ENCODE peak calls at places on chromosome 7, in eight cellular contexts. P is upper lobe of right lung, U is hepatocyte, R is body of pancreas, Q is thoracic aorta, C is GM12878, Z is esophagus squamous epithelium, G is IMR-90. O is an unnamed sample.
A peak's percentile ranks its signal among the peaks of the same experiment; 100 is the strongest.

GRCh38 chr7:129375221-129375938 is 58.9 kb upstream of the STRIP2 start:
- DNase-seq in P (no peak), U (no peak), R (no peak), Q (no peak), C (no peak), Z (no peak), G (no peak), O (no peak)

GRCh38 chr7:10672186-10672585 is 301.5 kb upstream of the PHF14 start:
- DNase-seq in P (no peak), U (no peak), R (no peak), Q (no peak), C (no peak), Z (no peak), G (no peak), O (no peak)

GRCh38 chr7:36526720-36527548 is 137.3 kb downstream of the ANLN start:
- DNase-seq in P (no peak), U (peak; percentile 42), R (no peak), Q (no peak), C (peak; percentile 11), Z (no peak), G (peak; percentile 69), O (peak; percentile 75)

GRCh38 chr7:122305475-122306319 is 1.1 kb upstream of the FEZF1 start:
- DNase-seq in P (no peak), U (peak; percentile 27), R (no peak), Q (no peak), C (no peak), Z (no peak), G (no peak), O (no peak)

GRCh38 chr7:136179829-136180721 is 202.9 kb upstream of the MTPN start:
- DNase-seq in P (no peak), U (no peak), R (no peak), Q (no peak), C (no peak), Z (no peak), G (no peak), O (no peak)

GRCh38 chr7:108146070-108146842 is 16.1 kb upstream of the LAMB4 start:
- DNase-seq in P (no peak), U (peak; percentile 87), R (peak; percentile 63), Q (peak; percentile 2), C (peak; percentile 12), Z (no peak), G (peak; percentile 86), O (peak; percentile 72)

GRCh38 chr7:50359995-50360925 is 55.7 kb downstream of the IKZF1 start:
- DNase-seq in P (no peak), U (peak; percentile 24), R (no peak), Q (no peak), C (no peak), Z (no peak), G (no peak), O (peak; percentile 10)

GRCh38 chr7:82109288-82109687 is 334.3 kb downstream of the CACNA2D1 start:
- DNase-seq in P (no peak), U (no peak), R (no peak), Q (no peak), C (no peak), Z (no peak), G (peak; percentile 58), O (peak; percentile 53)

GRCh38 chr7:132435016-132435990 is 141.0 kb downstream of the PLXNA4 start:
- DNase-seq in P (no peak), U (no peak), R (no peak), Q (no peak), C (no peak), Z (no peak), G (no peak), O (no peak)

GRCh38 chr7:112110651-112111050 is 95.5 kb downstream of the DOCK4 start:
- DNase-seq in P (no peak), U (no peak), R (no peak), Q (no peak), C (no peak), Z (no peak), G (no peak), O (no peak)

GRCh38 chr7:52584041-52584440 is 451.4 kb upstream of the POM121L12 start:
- DNase-seq in P (no peak), U (no peak), R (no peak), Q (no peak), C (no peak), Z (no peak), G (no peak), O (no peak)

GRCh38 chr7:47606176-47606575 is 24.3 kb upstream of the TNS3 start:
- DNase-seq in P (no peak), U (no peak), R (no peak), Q (no peak), C (no peak), Z (no peak), G (no peak), O (no peak)

GRCh38 chr7:55308186-55308929 is 56.8 kb upstream of the LANCL2 start:
- DNase-seq in P (no peak), U (peak; percentile 31), R (no peak), Q (no peak), C (no peak), Z (no peak), G (peak; percentile 87), O (peak; percentile 20)

GRCh38 chr7:150755473-150756099 is 18.4 kb downstream of the GIMAP5 start:
- DNase-seq in P (no peak), U (no peak), R (no peak), Q (no peak), C (peak; percentile 71), Z (no peak), G (no peak), O (no peak)

GRCh38 chr7:112204072-112204775 is 2.0 kb downstream of the DOCK4 start:
- DNase-seq in P (no peak), U (no peak), R (no peak), Q (no peak), C (no peak), Z (no peak), G (no peak), O (no peak)

GRCh38 chr7:22885824-22886255 is 63.2 kb upstream of the TOMM7 start:
- DNase-seq in P (no peak), U (no peak), R (no peak), Q (no peak), C (peak; percentile 88), Z (no peak), G (peak; percentile 27), O (no peak)

GRCh38 chr7:145168879-145169278 is 333.0 kb upstream of the TPK1 start:
- DNase-seq in P (no peak), U (no peak), R (no peak), Q (no peak), C (no peak), Z (no peak), G (no peak), O (no peak)

GRCh38 chr7:130875265-130875741 is 141.3 kb upstream of the KLF14 start:
- DNase-seq in P (peak; percentile 79), U (peak; percentile 71), R (peak; percentile 73), Q (no peak), C (no peak), Z (no peak), G (peak; percentile 44), O (no peak)

GRCh38 chr7:137804819-137805218 is 42.0 kb downstream of the DGKI start:
- DNase-seq in P (no peak), U (no peak), R (no peak), Q (no peak), C (no peak), Z (no peak), G (peak; percentile 55), O (no peak)

GRCh38 chr7:39609084-39609461 is 14.3 kb upstream of the RALA start:
- DNase-seq in P (no peak), U (no peak), R (no peak), Q (no peak), C (no peak), Z (no peak), G (peak; percentile 83), O (peak; percentile 92)

GRCh38 chr7:77989981-77990566 is 191.5 kb downstream of the PHTF2 start:
- DNase-seq in P (no peak), U (peak; percentile 62), R (no peak), Q (no peak), C (no peak), Z (no peak), G (no peak), O (no peak)
- TF ChIP-seq CTCF in P (no peak), U (peak; percentile 24), R (no peak), Q (no peak), C (peak; percentile 4), Z (no peak), G (no peak), O (peak; percentile 27)

GRCh38 chr7:43625453-43625852 is 42.5 kb downstream of the STK17A start:
- DNase-seq in P (no peak), U (no peak), R (no peak), Q (no peak), C (no peak), Z (no peak), G (no peak), O (no peak)
- H3K4me1 ChIP-seq in P (peaks cover 3% of the 10 kb centered on the region), U (no peaks in the 10 kb centered on the region), R (no peaks in the 10 kb centered on the region), Q (peaks cover 60% of the 10 kb centered on the region), C (peaks cover 28% of the 10 kb centered on the region), Z (no peaks in the 10 kb centered on the region), G (peaks cover 7% of the 10 kb centered on the region), O (no peaks in the 10 kb centered on the region)

GRCh38 chr7:141071260-141071854 is 2.5 kb upstream of the TMEM178B start:
- DNase-seq in P (no peak), U (peak; percentile 32), R (peak; percentile 41), Q (no peak), C (no peak), Z (no peak), G (no peak), O (no peak)
- TF ChIP-seq CTCF in P (peak; percentile 19), U (peak; percentile 24), R (no peak), Q (no peak), C (peak; percentile 47), Z (peak; percentile 16), G (no peak), O (peak; percentile 25)

GRCh38 chr7:95478139-95479037 is 7.4 kb upstream of the ASB4 start:
- DNase-seq in P (no peak), U (peak; percentile 75), R (peak; percentile 44), Q (no peak), C (no peak), Z (no peak), G (peak; percentile 30), O (no peak)

GRCh38 chr7:95473276-95473985 is 12.3 kb upstream of the ASB4 start:
- DNase-seq in P (no peak), U (no peak), R (no peak), Q (no peak), C (no peak), Z (no peak), G (no peak), O (no peak)

GRCh38 chr7:95479992-95480624 is 5.6 kb upstream of the ASB4 start:
- DNase-seq in P (no peak), U (no peak), R (no peak), Q (no peak), C (no peak), Z (no peak), G (no peak), O (no peak)

GRCh38 chr7:95476072-95476845 is 9.5 kb upstream of the ASB4 start:
- DNase-seq in P (no peak), U (no peak), R (no peak), Q (no peak), C (no peak), Z (no peak), G (no peak), O (no peak)

DNA sequence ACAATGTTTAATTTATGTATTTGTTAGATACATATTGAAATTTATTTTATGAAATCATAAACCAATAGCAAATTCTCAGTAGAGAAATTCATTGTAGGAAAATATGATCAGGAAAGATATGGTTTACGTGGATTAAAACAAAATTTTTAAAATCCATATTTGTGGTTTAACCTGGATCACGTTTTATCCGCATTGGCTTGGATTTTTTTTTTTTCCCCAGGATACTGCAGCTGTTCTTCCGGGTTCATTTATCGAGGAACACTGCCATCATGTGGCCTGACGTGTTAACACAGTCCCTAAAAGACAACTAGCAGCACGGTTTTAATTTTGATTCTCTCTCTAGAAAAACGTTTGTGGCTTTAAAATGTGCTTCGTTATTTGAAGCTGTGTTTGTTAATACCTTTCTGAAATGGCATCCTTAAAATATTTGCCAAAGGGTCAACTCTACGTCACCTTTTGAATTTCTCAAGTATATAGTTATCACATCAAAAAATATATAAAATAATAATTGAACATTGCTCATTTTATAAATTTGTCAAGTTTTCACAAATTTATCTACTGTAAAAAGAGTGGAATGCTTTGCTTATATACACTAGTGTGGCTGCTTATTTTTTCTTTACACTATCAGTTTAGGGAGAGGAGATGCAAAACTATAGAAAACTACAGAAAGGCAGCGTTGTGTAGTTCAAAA is 8.7 kb upstream of the ASB4 start:
- DNase-seq in P (no peak), U (peak; percentile 82), R (peak; percentile 79), Q (peak; percentile 20), C (peak; percentile 28), Z (no peak), G (peak; percentile 69), O (peak; percentile 49)
- H3K4me1 ChIP-seq in P (no peaks in the 10 kb centered on the region), U (peaks cover 5% of the 10 kb centered on the region), R (peaks cover 12% of the 10 kb centered on the region), Q (no peaks in the 10 kb centered on the region), C (peaks cover 4% of the 10 kb centered on the region), Z (peaks cover 9% of the 10 kb centered on the region), G (no peaks in the 10 kb centered on the region), O (no peaks in the 10 kb centered on the region)

O was measured in foreskin keratinocyte.